ENCODE peak calls at places on chromosomes 5 and 9, in five cellular contexts. One of them, this sample, is unnamed.
A peak's percentile ranks its signal among the peaks of the same experiment; 100 is the strongest.

GRCh38 chr5:139709587-139710369 is 61.6 kb downstream of the CXXC5 start:
- DNase-seq in hippocampal formation: no peak
- DNase-seq in stimulated activated CD4-positive, alpha-beta T cell treated with anti-CD3 and anti-CD28 coated beads, Interleukin-15, amount 100 ng/mL, for 1 hour: no peak
- DNase-seq in stomach: no peak
- DNase-seq in NCI-H345: peak; percentile 42
- DNase-seq in this sample: no peak

GRCh38 chr5:159975462-159976019 is 33.4 kb upstream of the TTC1 start:
- DNase-seq in NCI-H345: no peak
- DNase-seq in stimulated activated CD4-positive, alpha-beta T cell treated with anti-CD3 and anti-CD28 coated beads, Interleukin-15, amount 100 ng/mL, for 1 hour: no peak
- DNase-seq in hippocampal formation: no peak
- DNase-seq in stomach: no peak
- DNase-seq in this sample: no peak

GRCh38 chr5:14900661-14901461 is 29.3 kb upstream of the ANKH start:
- DNase-seq in stomach: no peak
- DNase-seq in NCI-H345: no peak
- DNase-seq in stimulated activated CD4-positive, alpha-beta T cell treated with anti-CD3 and anti-CD28 coated beads, Interleukin-15, amount 100 ng/mL, for 1 hour: no peak
- DNase-seq in hippocampal formation: no peak
- DNase-seq in this sample: no peak

GRCh38 chr5:107289030-107289714 is 381.6 kb downstream of the EFNA5 start:
- DNase-seq in hippocampal formation: no peak
- DNase-seq in stimulated activated CD4-positive, alpha-beta T cell treated with anti-CD3 and anti-CD28 coated beads, Interleukin-15, amount 100 ng/mL, for 1 hour: no peak
- DNase-seq in NCI-H345: no peak
- DNase-seq in stomach: no peak
- DNase-seq in this sample: no peak

GRCh38 chr5:33736510-33736909 is 155.3 kb downstream of the ADAMTS12 start:
- DNase-seq in NCI-H345: no peak
- DNase-seq in hippocampal formation: no peak
- DNase-seq in stomach: no peak
- DNase-seq in stimulated activated CD4-positive, alpha-beta T cell treated with anti-CD3 and anti-CD28 coated beads, Interleukin-15, amount 100 ng/mL, for 1 hour: no peak
- DNase-seq in this sample: no peak

GRCh38 chr9:33024126-33024965 is 727 bp upstream of the DNAJA1 start:
- DNase-seq in stimulated activated CD4-positive, alpha-beta T cell treated with anti-CD3 and anti-CD28 coated beads, Interleukin-15, amount 100 ng/mL, for 1 hour: no peak
- DNase-seq in hippocampal formation: no peak
- DNase-seq in NCI-H345: no peak
- DNase-seq in stomach: no peak
- DNase-seq in this sample: no peak

GRCh38 chr9:100670719-100671118 is 92.8 kb downstream of the CAVIN4 start:
- DNase-seq in stomach: no peak
- DNase-seq in hippocampal formation: no peak
- DNase-seq in stimulated activated CD4-positive, alpha-beta T cell treated with anti-CD3 and anti-CD28 coated beads, Interleukin-15, amount 100 ng/mL, for 1 hour: no peak
- DNase-seq in NCI-H345: peak; percentile 81
- DNase-seq in this sample: no peak

GRCh38 chr5:14743601-14744295 is 79.2 kb downstream of the OTULIN start:
- DNase-seq in stimulated activated CD4-positive, alpha-beta T cell treated with anti-CD3 and anti-CD28 coated beads, Interleukin-15, amount 100 ng/mL, for 1 hour: no peak
- DNase-seq in stomach: no peak
- DNase-seq in NCI-H345: no peak
- DNase-seq in hippocampal formation: no peak
- DNase-seq in this sample: no peak

GRCh38 chr9:77469515-77470197 is 178.5 kb downstream of the GNA14 start:
- DNase-seq in NCI-H345: no peak
- DNase-seq in hippocampal formation: no peak
- DNase-seq in stimulated activated CD4-positive, alpha-beta T cell treated with anti-CD3 and anti-CD28 coated beads, Interleukin-15, amount 100 ng/mL, for 1 hour: no peak
- DNase-seq in stomach: no peak
- DNase-seq in this sample: no peak

GRCh38 chr5:172494630-172495505 is 40.5 kb upstream of the SH3PXD2B start:
- DNase-seq in stomach: no peak
- DNase-seq in hippocampal formation: no peak
- DNase-seq in NCI-H345: no peak
- DNase-seq in stimulated activated CD4-positive, alpha-beta T cell treated with anti-CD3 and anti-CD28 coated beads, Interleukin-15, amount 100 ng/mL, for 1 hour: no peak
- DNase-seq in this sample: no peak

GRCh38 chr9:121895274-121895835 is 197.8 kb downstream of the TTLL11 start:
- DNase-seq in stomach: no peak
- DNase-seq in hippocampal formation: no peak
- DNase-seq in stimulated activated CD4-positive, alpha-beta T cell treated with anti-CD3 and anti-CD28 coated beads, Interleukin-15, amount 100 ng/mL, for 1 hour: no peak
- DNase-seq in NCI-H345: no peak
- DNase-seq in this sample: no peak

GRCh38 chr9:114574438-114574837 is 13.1 kb upstream of the ATP6V1G1 start:
- DNase-seq in hippocampal formation: no peak
- DNase-seq in stomach: no peak
- DNase-seq in stimulated activated CD4-positive, alpha-beta T cell treated with anti-CD3 and anti-CD28 coated beads, Interleukin-15, amount 100 ng/mL, for 1 hour: no peak
- DNase-seq in NCI-H345: no peak
- DNase-seq in this sample: no peak

GRCh38 chr5:139468421-139468931 is 2.3 kb upstream of the SMIM33 start:
- DNase-seq in stomach: no peak
- DNase-seq in stimulated activated CD4-positive, alpha-beta T cell treated with anti-CD3 and anti-CD28 coated beads, Interleukin-15, amount 100 ng/mL, for 1 hour: no peak
- DNase-seq in hippocampal formation: no peak
- DNase-seq in NCI-H345: no peak
- DNase-seq in this sample: no peak

GRCh38 chr5:148465381-148466290 is 81.9 kb downstream of the FBXO38 start:
- DNase-seq in NCI-H345: no peak
- DNase-seq in stimulated activated CD4-positive, alpha-beta T cell treated with anti-CD3 and anti-CD28 coated beads, Interleukin-15, amount 100 ng/mL, for 1 hour: no peak
- DNase-seq in hippocampal formation: no peak
- DNase-seq in stomach: no peak
- DNase-seq in this sample: no peak

GRCh38 chr9:128218172-128218517 is 15.0 kb downstream of the DNM1 start:
- DNase-seq in hippocampal formation: no peak
- DNase-seq in stomach: no peak
- DNase-seq in stimulated activated CD4-positive, alpha-beta T cell treated with anti-CD3 and anti-CD28 coated beads, Interleukin-15, amount 100 ng/mL, for 1 hour: no peak
- DNase-seq in NCI-H345: no peak
- DNase-seq in this sample: no peak

GRCh38 chr9:77999231-77999631 is 32.4 kb downstream of the GNAQ start:
- DNase-seq in stimulated activated CD4-positive, alpha-beta T cell treated with anti-CD3 and anti-CD28 coated beads, Interleukin-15, amount 100 ng/mL, for 1 hour: no peak
- DNase-seq in NCI-H345: no peak
- DNase-seq in hippocampal formation: no peak
- DNase-seq in stomach: no peak
- DNase-seq in this sample: no peak

GRCh38 chr9:88746029-88746743 is 211.2 kb downstream of the NXNL2 start:
- DNase-seq in NCI-H345: no peak
- DNase-seq in stimulated activated CD4-positive, alpha-beta T cell treated with anti-CD3 and anti-CD28 coated beads, Interleukin-15, amount 100 ng/mL, for 1 hour: no peak
- DNase-seq in hippocampal formation: no peak
- DNase-seq in stomach: no peak
- DNase-seq in this sample: no peak

GRCh38 chr9:3436629-3437028 is 89.2 kb downstream of the RFX3 start:
- DNase-seq in stimulated activated CD4-positive, alpha-beta T cell treated with anti-CD3 and anti-CD28 coated beads, Interleukin-15, amount 100 ng/mL, for 1 hour: no peak
- DNase-seq in NCI-H345: no peak
- DNase-seq in hippocampal formation: no peak
- DNase-seq in stomach: no peak
- DNase-seq in this sample: no peak

GRCh38 chr9:116181853-116182610 is 28.4 kb downstream of the PAPPA start:
- DNase-seq in NCI-H345: no peak
- DNase-seq in stomach: no peak
- DNase-seq in stimulated activated CD4-positive, alpha-beta T cell treated with anti-CD3 and anti-CD28 coated beads, Interleukin-15, amount 100 ng/mL, for 1 hour: no peak
- DNase-seq in hippocampal formation: no peak
- DNase-seq in this sample: no peak